ENCODE peak calls at places on chromosomes 11 and 22, in seven cellular contexts. One of them, this sample, is unnamed.

GRCh38 chr11:61168858-61169257 is 7.6 kb upstream of the VPS37C start:
- DNase-seq in lower leg skin: no peak
- DNase-seq in activated T-cell treated with anti-CD3 and anti-CD28 coated beads for 1 hour: no peak
- DNase-seq in CD8-positive, alpha-beta memory T cell: no peak
- DNase-seq in putamen: no peak
- DNase-seq in astrocyte of the cerebellum: no peak
- DNase-seq in mucosa of gallbladder: no peak
- DNase-seq in this sample: no peak

GRCh38 chr11:102680945-102681344 is 24.6 kb downstream of the MMP27 start:
- DNase-seq in CD8-positive, alpha-beta memory T cell: no peak
- DNase-seq in astrocyte of the cerebellum: no peak
- DNase-seq in lower leg skin: peak
- DNase-seq in putamen: no peak
- DNase-seq in mucosa of gallbladder: peak
- DNase-seq in activated T-cell treated with anti-CD3 and anti-CD28 coated beads for 1 hour: no peak
- DNase-seq in this sample: no peak

GRCh38 chr11:3001496-3001895 is 9.4 kb upstream of the NAP1L4 start:
- DNase-seq in activated T-cell treated with anti-CD3 and anti-CD28 coated beads for 1 hour: no peak
- DNase-seq in CD8-positive, alpha-beta memory T cell: no peak
- DNase-seq in lower leg skin: no peak
- DNase-seq in astrocyte of the cerebellum: no peak
- DNase-seq in mucosa of gallbladder: no peak
- DNase-seq in putamen: peak
- DNase-seq in this sample: peak

GRCh38 chr11:48093795-48094642 is 113.7 kb downstream of the PTPRJ start:
- DNase-seq in lower leg skin: no peak
- DNase-seq in astrocyte of the cerebellum: no peak
- DNase-seq in activated T-cell treated with anti-CD3 and anti-CD28 coated beads for 1 hour: no peak
- DNase-seq in putamen: no peak
- DNase-seq in CD8-positive, alpha-beta memory T cell: no peak
- DNase-seq in mucosa of gallbladder: peak
- DNase-seq in this sample: no peak

GRCh38 chr11:121721961-121722360 is 269.2 kb upstream of the SORL1-AS1 start:
- DNase-seq in putamen: peak
- DNase-seq in lower leg skin: no peak
- DNase-seq in astrocyte of the cerebellum: no peak
- DNase-seq in mucosa of gallbladder: no peak
- DNase-seq in activated T-cell treated with anti-CD3 and anti-CD28 coated beads for 1 hour: no peak
- DNase-seq in CD8-positive, alpha-beta memory T cell: no peak
- DNase-seq in this sample: peak

GRCh38 chr11:128894685-128895084 is 3.5 kb downstream of the KCNJ5 start:
- DNase-seq in lower leg skin: no peak
- DNase-seq in CD8-positive, alpha-beta memory T cell: no peak
- DNase-seq in mucosa of gallbladder: peak
- DNase-seq in putamen: no peak
- DNase-seq in activated T-cell treated with anti-CD3 and anti-CD28 coated beads for 1 hour: no peak
- DNase-seq in astrocyte of the cerebellum: no peak
- DNase-seq in this sample: no peak

GRCh38 chr22:47267531-47268282 is 505.3 kb downstream of the TBC1D22A start:
- DNase-seq in putamen: no peak
- DNase-seq in astrocyte of the cerebellum: no peak
- DNase-seq in CD8-positive, alpha-beta memory T cell: no peak
- DNase-seq in lower leg skin: no peak
- DNase-seq in activated T-cell treated with anti-CD3 and anti-CD28 coated beads for 1 hour: no peak
- DNase-seq in mucosa of gallbladder: no peak
- DNase-seq in this sample: no peak

GRCh38 chr11:72576196-72576595 is 98.0 kb downstream of the PDE2A start:
- DNase-seq in activated T-cell treated with anti-CD3 and anti-CD28 coated beads for 1 hour: no peak
- DNase-seq in CD8-positive, alpha-beta memory T cell: no peak
- DNase-seq in mucosa of gallbladder: no peak
- DNase-seq in lower leg skin: no peak
- DNase-seq in astrocyte of the cerebellum: no peak
- DNase-seq in putamen: no peak
- DNase-seq in this sample: no peak

GRCh38 chr22:25630446-25630845 is 66.0 kb downstream of the GRK3 start:
- DNase-seq in CD8-positive, alpha-beta memory T cell: no peak
- DNase-seq in astrocyte of the cerebellum: peak
- DNase-seq in putamen: no peak
- DNase-seq in lower leg skin: no peak
- DNase-seq in mucosa of gallbladder: no peak
- DNase-seq in activated T-cell treated with anti-CD3 and anti-CD28 coated beads for 1 hour: no peak
- DNase-seq in this sample: no peak

GRCh38 chr22:41197808-41198585 is 7.1 kb upstream of the L3MBTL2 start:
- DNase-seq in activated T-cell treated with anti-CD3 and anti-CD28 coated beads for 1 hour: peak
- DNase-seq in putamen: no peak
- DNase-seq in astrocyte of the cerebellum: no peak
- DNase-seq in mucosa of gallbladder: peak
- DNase-seq in lower leg skin: no peak
- DNase-seq in CD8-positive, alpha-beta memory T cell: peak
- DNase-seq in this sample: peak

This sample was measured in anterior cingulate cortex.